ENCODE peak calls at places on chromosomes 12 and 14, in nine cellular contexts. S is stimulated activated CD4-positive, alpha-beta T cell treated with anti-CD3 and anti-CD28 coated beads, Interleukin-4, amount 100 ng/mL, for 1 hour; C is NCI-H1092 treated with DMSO at 0.1 percent for 48 hours; N is uterus; V is stimulated activated CD8-positive, alpha-beta memory T cell treated with anti-CD3 and anti-CD28 coated beads, Interleukin-12 subunit alpha, Interleukin-12 subunit beta, amount 100 ng/mL, for 4 hours; L is AG10803; D is naive thymus-derived CD4-positive, alpha-beta T cell; U is right lobe of liver; I is SK-N-DZ. Y is an unnamed sample.

GRCh38 chr14:41051801-41052200 is 554.9 kb upstream of the LRFN5 start:
- DNase-seq in N (no peak), I (no peak), S (no peak), U (no peak), D (no peak), L (no peak), C (no peak), V (no peak), Y (no peak)

GRCh38 chr12:6089041-6089823 is 35.2 kb downstream of the VWF start:
- DNase-seq in I (no peak), V (no peak), U (peak), L (no peak), D (no peak), N (no peak), C (no peak), S (no peak), Y (peak)

GRCh38 chr14:36988568-36988967 is 183.8 kb downstream of the SLC25A21 start:
- DNase-seq in N (no peak), D (no peak), U (no peak), S (no peak), L (no peak), C (no peak), V (no peak), I (no peak), Y (peak)

GRCh38 chr12:45730842-45731336 is 1.4 kb downstream of the ARID2 start:
- DNase-seq in C (peak), N (no peak), U (no peak), V (no peak), D (peak), I (no peak), S (no peak), L (peak), Y (peak)

GRCh38 chr12:67460388-67460787 is 188.2 kb upstream of the DYRK2 start:
- DNase-seq in I (no peak), N (no peak), S (no peak), L (no peak), U (no peak), D (no peak), V (no peak), C (no peak), Y (no peak)

GRCh38 chr12:143964-144649 is 69.8 kb downstream of the SLC6A12 start:
- DNase-seq in U (peak), L (peak), I (peak), C (no peak), D (no peak), N (no peak), V (no peak), S (no peak), Y (peak)

GRCh38 chr14:60356921-60357550 is 108.0 kb downstream of the PPM1A start:
- DNase-seq in U (no peak), I (peak), C (peak), V (no peak), L (no peak), N (no peak), D (no peak), S (no peak), Y (no peak)

GRCh38 chr14:39880965-39881364 is 448.7 kb upstream of the FBXO33 start:
- DNase-seq in U (no peak), I (no peak), V (no peak), D (no peak), C (no peak), L (no peak), S (no peak), N (no peak), Y (no peak)

Y was measured in epithelial cell of esophagus.